ENCODE peak calls at places on chromosomes 6 and 20, in ten cellular contexts. R is GOT3; J is EH; X is CD8-positive, alpha-beta memory T cell; C is globus pallidus; P is GM06990; M is ACHN; U is HT1080; O is progenitor cell of endocrine pancreas; E is lower leg skin. F is an unnamed sample.

GRCh38 chr6:27836783-27837635 is 75.2 kb downstream of the OR2B2 start:
- DNase-seq in M (peak; percentile 73), J (peak; percentile 85), O (no peak), E (peak; percentile 90), P (peak; percentile 67), X (peak; percentile 79), R (no peak), U (peak; percentile 83), C (peak; percentile 59), F (peak; percentile 39)

GRCh38 chr6:128567029-128567428 is 46.6 kb upstream of the PTPRK start:
- DNase-seq in R (no peak), P (no peak), O (no peak), J (peak; percentile 71), X (no peak), C (no peak), U (peak; percentile 13), E (no peak), M (no peak), F (no peak)

GRCh38 chr6:19838442-19839236 is 1.5 kb downstream of the ID4 start:
- DNase-seq in X (no peak), R (no peak), J (peak; percentile 27), O (peak; percentile 67), E (peak; percentile 86), P (peak; percentile 6), C (no peak), M (no peak), U (no peak), F (peak; percentile 36)

GRCh38 chr20:597560-597959 is 12.5 kb downstream of the TCF15 start:
- DNase-seq in C (no peak), R (no peak), U (no peak), P (no peak), O (no peak), M (no peak), J (no peak), E (no peak), X (no peak), F (no peak)

GRCh38 chr20:19889011-19889953 is 127.9 kb upstream of the NAA20 start:
- DNase-seq in U (peak; percentile 79), E (peak; percentile 88), R (no peak), X (no peak), M (no peak), J (peak; percentile 83), P (no peak), C (peak; percentile 64), O (peak; percentile 12), F (no peak)

GRCh38 chr20:47691632-47692031 is 93.6 kb downstream of the SULF2 start:
- DNase-seq in E (no peak), C (no peak), M (no peak), J (no peak), X (no peak), U (no peak), O (no peak), P (no peak), R (no peak), F (no peak)

GRCh38 chr20:10469599-10469998 is 34.5 kb downstream of the SLX4IP start:
- DNase-seq in C (peak; percentile 81), X (no peak), M (peak; percentile 73), J (peak; percentile 87), U (peak; percentile 59), E (no peak), P (no peak), O (no peak), R (no peak), F (no peak)

GRCh38 chr6:132190097-132190814 is 211.0 kb downstream of the MOXD1 start:
- DNase-seq in M (no peak), U (peak; percentile 63), E (no peak), X (no peak), C (no peak), O (no peak), J (peak; percentile 89), P (no peak), R (no peak), F (no peak)

GRCh38 chr6:123592426-123592825 is 44.3 kb downstream of the TRDN start:
- DNase-seq in P (no peak), R (no peak), X (no peak), E (no peak), M (no peak), J (no peak), U (no peak), C (no peak), O (no peak), F (no peak)

GRCh38 chr6:114342826-114343781 is at the start of gene HS3ST5:
- DNase-seq in J (peak; percentile 14), O (peak; percentile 63), C (peak; percentile 80), R (no peak), M (peak; percentile 43), E (no peak), P (peak; percentile 43), U (peak; percentile 63), X (no peak), F (no peak)

GRCh38 chr6:87724994-87725811 is 23.2 kb upstream of the AKIRIN2 start:
- DNase-seq in E (no peak), O (no peak), P (peak; percentile 67), J (no peak), R (no peak), M (no peak), X (no peak), U (no peak), C (no peak), F (peak; percentile 49)

GRCh38 chr6:131107166-131107565 is 28.1 kb upstream of the AKAP7 start:
- DNase-seq in X (no peak), P (peak; percentile 18), J (peak; percentile 80), C (no peak), M (peak; percentile 34), R (no peak), U (peak; percentile 52), O (no peak), E (no peak), F (no peak)

GRCh38 chr6:122877302-122877701 is 88.2 kb downstream of the SMPDL3A start:
- DNase-seq in P (no peak), X (no peak), O (no peak), R (no peak), M (no peak), U (no peak), J (no peak), C (no peak), E (no peak), F (no peak)

GRCh38 chr6:54029187-54029586 is 82.1 kb upstream of the MLIP start:
- DNase-seq in C (no peak), P (no peak), J (no peak), R (no peak), X (no peak), M (no peak), U (no peak), E (no peak), O (no peak), F (no peak)

F was measured in B cell.